ENCODE peak calls at places on chromosomes 12 and 14, in four cellular contexts. One of them, this sample, is unnamed. For H3K4me1 and H3K27me3, the result is how much of the 10 kb centered on the place peaks cover.

GRCh38 chr12:104751594-104751993 is 206.5 kb downstream of the SLC41A2 start:
- DNase-seq in Panc1: no peak
- DNase-seq in HCT116: no peak
- DNase-seq in body of pancreas: no peak
- DNase-seq in this sample: no peak

GRCh38 chr12:9868951-9869306 is 225 bp downstream of the CLEC2B start:
- DNase-seq in HCT116: no peak
- DNase-seq in Panc1: no peak
- DNase-seq in body of pancreas: no peak
- DNase-seq in this sample: no peak

GRCh38 chr12:110310754-110311153 is 29.7 kb downstream of the ATP2A2 start:
- DNase-seq in Panc1: no peak
- DNase-seq in body of pancreas: no peak
- DNase-seq in HCT116: no peak
- DNase-seq in this sample: no peak

GRCh38 chr14:55097894-55098560 is 31.0 kb upstream of the LGALS3 start:
- DNase-seq in body of pancreas: peak
- DNase-seq in Panc1: no peak
- DNase-seq in HCT116: no peak
- DNase-seq in this sample: peak

GRCh38 chr12:49188205-49188915 is 520 bp downstream of the TUBA1A start:
- DNase-seq in Panc1: peak
- DNase-seq in body of pancreas: peak
- DNase-seq in HCT116: peak
- DNase-seq in this sample: peak

GRCh38 chr12:57603758-57604453 is 718 bp upstream of the DTX3 start:
- DNase-seq in body of pancreas: peak
- DNase-seq in HCT116: no peak
- DNase-seq in Panc1: no peak
- DNase-seq in this sample: peak

GRCh38 chr12:59403259-59403932 is 192.4 kb upstream of the SLC16A7 start:
- DNase-seq in HCT116: peak
- DNase-seq in Panc1: peak
- DNase-seq in body of pancreas: peak
- DNase-seq in this sample: peak

GRCh38 chr12:24073170-24073810 is 123.8 kb upstream of the SOX5 start:
- DNase-seq in HCT116: no peak
- DNase-seq in Panc1: no peak
- DNase-seq in body of pancreas: no peak
- DNase-seq in this sample: no peak

GRCh38 chr12:130053641-130054040 is 108.6 kb upstream of the FZD10 start:
- DNase-seq in HCT116: no peak
- DNase-seq in body of pancreas: no peak
- DNase-seq in Panc1: no peak
- DNase-seq in this sample: peak

GRCh38 chr12:89861086-89861485 is 152.4 kb upstream of the ATP2B1 start:
- DNase-seq in body of pancreas: no peak
- DNase-seq in Panc1: no peak
- DNase-seq in HCT116: no peak
- DNase-seq in this sample: no peak

GRCh38 chr14:23639891-23640523 is 3.8 kb downstream of the DHRS2 start:
- DNase-seq in body of pancreas: no peak
- DNase-seq in Panc1: no peak
- DNase-seq in HCT116: no peak
- DNase-seq in this sample: no peak

GRCh38 chr12:93183940-93184663 is 193.6 kb upstream of the NUDT4 start:
- DNase-seq in body of pancreas: peak
- DNase-seq in Panc1: no peak
- DNase-seq in HCT116: no peak
- DNase-seq in this sample: no peak

GRCh38 chr12:80837342-80837978 is 100.3 kb downstream of the LIN7A start:
- DNase-seq in Panc1: peak
- DNase-seq in HCT116: peak
- DNase-seq in body of pancreas: peak
- DNase-seq in this sample: no peak

GRCh38 chr12:20368653-20369163 is 371 bp downstream of the PDE3A start:
- DNase-seq in HCT116: no peak
- DNase-seq in body of pancreas: no peak
- DNase-seq in Panc1: no peak
- DNase-seq in this sample: peak

GRCh38 chr14:79294506-79294905 is 916.8 kb downstream of the DIO2 start:
- DNase-seq in HCT116: no peak
- DNase-seq in Panc1: no peak
- DNase-seq in body of pancreas: no peak
- DNase-seq in this sample: no peak

GRCh38 chr12:34387711-34388635 is 365.7 kb downstream of the ALG10 start:
- DNase-seq in body of pancreas: no peak
- DNase-seq in HCT116: no peak
- DNase-seq in Panc1: no peak
- DNase-seq in this sample: peak

GRCh38 chr12:27324452-27324999 is 8.1 kb upstream of the BMAL2 start:
- DNase-seq in Panc1: no peak
- DNase-seq in HCT116: no peak
- DNase-seq in body of pancreas: no peak
- DNase-seq in this sample: no peak

GRCh38 chr12:122422769-122423257 is 344 bp upstream of the CLIP1 start:
- DNase-seq in HCT116: no peak
- DNase-seq in Panc1: no peak
- DNase-seq in body of pancreas: peak
- DNase-seq in this sample: peak

GRCh38 chr14:41548666-41549065 is 58.0 kb upstream of the LRFN5 start:
- DNase-seq in body of pancreas: no peak
- DNase-seq in Panc1: no peak
- DNase-seq in HCT116: no peak
- DNase-seq in this sample: no peak

GRCh38 chr12:14384783-14385638 is 19.5 kb downstream of the ATF7IP start:
- DNase-seq in body of pancreas: peak
- DNase-seq in HCT116: peak
- DNase-seq in Panc1: peak
- DNase-seq in this sample: no peak

GRCh38 chr12:6387541-6387940 is 3.6 kb downstream of the LTBR start:
- DNase-seq in body of pancreas: no peak
- DNase-seq in HCT116: no peak
- DNase-seq in Panc1: no peak
- DNase-seq in this sample: no peak

GRCh38 chr12:132430838-132431826 is 58.8 kb upstream of the FBRSL1 start:
- DNase-seq in HCT116: no peak
- DNase-seq in Panc1: no peak
- DNase-seq in body of pancreas: no peak
- DNase-seq in this sample: no peak

GRCh38 chr14:91912035-91912434 is 35.5 kb downstream of the FBLN5 start:
- DNase-seq in Panc1: no peak
- DNase-seq in HCT116: no peak
- DNase-seq in body of pancreas: no peak
- DNase-seq in this sample: no peak
- H3K4me1 ChIP-seq in Panc1: under half
- H3K4me1 ChIP-seq in HCT116: under half
- H3K4me1 ChIP-seq in body of pancreas: under half
- H3K4me1 ChIP-seq in this sample: under half

DNA sequence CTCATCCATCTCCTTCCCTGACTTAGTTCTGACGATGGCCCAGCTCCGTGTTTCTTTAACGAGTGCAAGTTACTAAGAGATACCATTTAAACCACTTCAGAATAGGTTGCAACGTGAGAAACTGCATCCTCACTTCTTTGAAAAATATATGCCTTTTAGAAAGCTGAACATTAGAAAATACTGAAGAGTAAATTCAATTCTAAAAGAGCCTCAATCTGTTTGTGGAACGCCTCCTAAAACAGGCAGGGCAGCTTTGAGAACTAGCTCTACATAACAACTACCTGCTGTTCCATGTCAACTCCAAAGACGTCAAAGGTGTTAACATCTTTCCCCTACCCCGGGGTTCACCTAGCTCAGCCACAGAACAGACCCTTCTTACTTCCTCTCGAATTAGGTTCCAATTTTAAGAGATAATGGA is 3.5 kb downstream of the BHLHE41 start:
- DNase-seq in HCT116: no peak
- DNase-seq in body of pancreas: no peak
- DNase-seq in Panc1: no peak
- DNase-seq in this sample: no peak
- H3K27ac ChIP-seq in HCT116: no peak
- H3K27ac ChIP-seq in body of pancreas: peak
- H3K27ac ChIP-seq in Panc1: peak
- H3K27ac ChIP-seq in this sample: no peak

GRCh38 chr14:81440041-81440440 is 39.9 kb upstream of the STON2 start:
- DNase-seq in Panc1: no peak
- DNase-seq in HCT116: no peak
- DNase-seq in body of pancreas: no peak
- DNase-seq in this sample: no peak

GRCh38 chr14:81435048-81435577 is 35.0 kb upstream of the STON2 start:
- DNase-seq in body of pancreas: no peak
- DNase-seq in Panc1: no peak
- DNase-seq in HCT116: no peak
- DNase-seq in this sample: no peak

GRCh38 chr14:81435578-81436295 is 35.6 kb upstream of the STON2 start:
- DNase-seq in body of pancreas: peak
- DNase-seq in Panc1: no peak
- DNase-seq in HCT116: no peak
- DNase-seq in this sample: peak

GRCh38 chr14:81436296-81437138 is 36.4 kb upstream of the STON2 start:
- DNase-seq in Panc1: no peak
- DNase-seq in HCT116: peak
- DNase-seq in body of pancreas: peak
- DNase-seq in this sample: peak

GRCh38 chr14:81437226-81437625 is 37.1 kb upstream of the STON2 start:
- DNase-seq in body of pancreas: no peak
- DNase-seq in Panc1: no peak
- DNase-seq in HCT116: no peak
- DNase-seq in this sample: no peak
- H3K27me3 ChIP-seq in body of pancreas: under half
- H3K27me3 ChIP-seq in Panc1: under half
- H3K27me3 ChIP-seq in HCT116: half or more
- H3K27me3 ChIP-seq in this sample: under half

GRCh38 chr14:74621556-74621955 is 9.5 kb upstream of the LTBP2 start:
- DNase-seq in HCT116: no peak
- DNase-seq in Panc1: no peak
- DNase-seq in body of pancreas: no peak
- DNase-seq in this sample: no peak
- H3K4me1 ChIP-seq in HCT116: half or more
- H3K4me1 ChIP-seq in Panc1: half or more
- H3K4me1 ChIP-seq in body of pancreas: under half
- H3K4me1 ChIP-seq in this sample: under half

GRCh38 chr14:102878174-102878969 is 44.1 kb upstream of the AMN start:
- DNase-seq in Panc1: no peak
- DNase-seq in body of pancreas: no peak
- DNase-seq in HCT116: no peak
- DNase-seq in this sample: no peak
- H3K27ac ChIP-seq in Panc1: no peak
- H3K27ac ChIP-seq in body of pancreas: no peak
- H3K27ac ChIP-seq in HCT116: no peak
- H3K27ac ChIP-seq in this sample: no peak